ENCODE peak calls at places on chromosome 7, in four cellular contexts. K is neural progenitor cell, T is testis, F is upper lobe of right lung. H is an unnamed sample.

GRCh38 chr7:123184271-123184670 is 15.5 kb downstream of the SLC13A1 start:
- DNase-seq in K (no peak), T (no peak), F (no peak), H (no peak)

GRCh38 chr7:17299477-17299991 is 1.1 kb downstream of the AHR start:
- DNase-seq in K (no peak), T (peak; percentile 34), F (no peak), H (peak; percentile 6)

GRCh38 chr7:82810558-82811259 is 352.0 kb downstream of the PCLO start:
- DNase-seq in K (peak; percentile 78), T (peak; percentile 40), F (no peak), H (peak; percentile 76)

GRCh38 chr7:20574784-20575757 is 40.4 kb upstream of the ABCB5 start:
- DNase-seq in K (no peak), T (no peak), F (no peak), H (no peak)

GRCh38 chr7:6479067-6479466 is 31.3 kb upstream of the DAGLB start:
- DNase-seq in K (no peak), T (no peak), F (no peak), H (no peak)

GRCh38 chr7:150969483-150969874 is 8.6 kb downstream of the KCNH2 start:
- DNase-seq in K (no peak), T (peak; percentile 76), F (no peak), H (no peak)

GRCh38 chr7:12623223-12623622 is 52.7 kb downstream of the SCIN start:
- DNase-seq in K (no peak), T (no peak), F (no peak), H (no peak)

GRCh38 chr7:139589474-139589873 is 66.0 kb downstream of the CLEC2L start:
- DNase-seq in K (no peak), T (peak; percentile 8), F (no peak), H (no peak)

GRCh38 chr7:27112960-27113949 is 10.8 kb upstream of the HOXA2 start:
- DNase-seq in K (peak; percentile 68), T (no peak), F (no peak), H (peak; percentile 37)

GRCh38 chr7:18855796-18856195 is 261.6 kb downstream of the TWIST1 start:
- DNase-seq in K (no peak), T (no peak), F (no peak), H (no peak)

GRCh38 chr7:97133166-97133565 is 15.7 kb downstream of the SDHAF3 start:
- DNase-seq in K (peak; percentile 9), T (no peak), F (no peak), H (no peak)

GRCh38 chr7:112487938-112488575 is 7.3 kb downstream of the LSMEM1 start:
- DNase-seq in K (no peak), T (no peak), F (no peak), H (no peak)

GRCh38 chr7:41047192-41047591 is 655.7 kb downstream of the INHBA start:
- DNase-seq in K (no peak), T (no peak), F (no peak), H (peak; percentile 14)

GRCh38 chr7:100779359-100779758 is 46.0 kb downstream of the ZAN start:
- DNase-seq in K (peak; percentile 36), T (no peak), F (no peak), H (no peak)

GRCh38 chr7:138606251-138606650 is 94.9 kb downstream of the SVOPL start:
- DNase-seq in K (no peak), T (no peak), F (no peak), H (no peak)

GRCh38 chr7:79984210-79984609 is 150.4 kb upstream of the GNAI1 start:
- DNase-seq in K (no peak), T (no peak), F (no peak), H (no peak)

GRCh38 chr7:115600196-115600595 is 430.4 kb downstream of the TFEC start:
- DNase-seq in K (no peak), T (no peak), F (no peak), H (no peak)

GRCh38 chr7:80736371-80736770 is 97.9 kb downstream of the CD36 start:
- DNase-seq in K (no peak), T (no peak), F (no peak), H (no peak)

GRCh38 chr7:141884544-141885227 is 31.5 kb upstream of the OR9A4 start:
- DNase-seq in K (no peak), T (no peak), F (no peak), H (no peak)

GRCh38 chr7:133980794-133981193 is 146.3 kb upstream of the LRGUK start:
- DNase-seq in K (no peak), T (no peak), F (no peak), H (no peak)

GRCh38 chr7:35754741-35755140 is 46.1 kb upstream of the SEPTIN7 start:
- DNase-seq in K (no peak), T (no peak), F (no peak), H (no peak)

GRCh38 chr7:35757574-35757973 is 43.3 kb upstream of the SEPTIN7 start:
- DNase-seq in K (no peak), T (no peak), F (no peak), H (no peak)

GRCh38 chr7:35752727-35753126 is 48.1 kb upstream of the SEPTIN7 start:
- DNase-seq in K (no peak), T (no peak), F (no peak), H (no peak)

GRCh38 chr7:35755711-35756110 is 45.1 kb upstream of the SEPTIN7 start:
- DNase-seq in K (no peak), T (no peak), F (no peak), H (peak; percentile 48)

GRCh38 chr7:35753761-35754603 is 46.9 kb upstream of the SEPTIN7 start:
- DNase-seq in K (no peak), T (peak; percentile 55), F (no peak), H (no peak)
- TF ChIP-seq CTCF in K (no peak), T (no peak), F (no peak), H (no peak)

DNA sequence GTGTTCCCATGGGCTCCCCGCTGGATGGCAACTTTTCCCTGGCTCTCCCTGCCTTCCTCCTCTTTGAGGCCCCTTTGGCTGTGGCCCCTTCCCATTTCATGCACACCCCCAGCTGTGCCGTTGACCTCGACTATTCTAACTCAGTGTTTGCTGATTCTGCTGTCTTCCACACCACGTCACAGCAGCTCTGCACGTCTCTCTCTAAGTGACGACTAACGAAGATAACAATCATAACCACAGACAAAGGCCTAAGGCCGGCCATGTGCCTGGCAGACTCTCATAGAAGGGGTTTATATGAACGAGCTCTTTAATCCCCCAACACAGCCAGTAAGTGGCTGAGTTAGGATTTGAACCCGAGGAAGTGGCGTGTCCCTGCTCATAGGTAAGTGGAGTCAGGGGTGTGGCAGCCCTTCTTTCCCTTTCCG is 151.5 kb upstream of the SHH start:
- DNase-seq in K (no peak), T (no peak), F (no peak), H (no peak)
- H3K4me1 ChIP-seq in K (no peaks in the 10 kb centered on the region), T (no peaks in the 10 kb centered on the region), F (no peaks in the 10 kb centered on the region), H (no peaks in the 10 kb centered on the region)

GRCh38 chr7:45407730-45408406 is 166.3 kb upstream of the ADCY1 start:
- DNase-seq in K (peak; percentile 56), T (no peak), F (no peak), H (peak; percentile 61)

GRCh38 chr7:45410893-45411292 is 163.3 kb upstream of the ADCY1 start:
- DNase-seq in K (no peak), T (no peak), F (no peak), H (no peak)

GRCh38 chr7:45413419-45413818 is 160.7 kb upstream of the ADCY1 start:
- DNase-seq in K (no peak), T (no peak), F (no peak), H (no peak)

GRCh38 chr7:45404622-45405021 is 169.5 kb upstream of the ADCY1 start:
- DNase-seq in K (no peak), T (no peak), F (no peak), H (no peak)

DNA sequence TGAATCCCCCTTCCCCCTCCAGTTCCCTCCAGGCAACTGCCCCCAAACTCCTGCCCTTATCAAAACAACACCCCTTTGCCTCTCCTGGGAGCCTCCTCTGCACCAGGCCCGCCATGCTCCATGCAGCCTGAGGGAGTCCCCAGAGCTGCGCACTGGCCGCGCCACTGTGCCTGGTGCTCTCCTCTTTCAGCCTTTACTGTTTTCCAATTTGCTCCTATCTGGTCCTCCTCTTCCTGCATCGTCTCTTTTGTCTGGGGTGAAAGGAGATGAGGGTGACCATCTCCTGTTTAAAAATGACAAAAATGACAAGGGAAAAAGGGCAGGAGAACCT is 165.8 kb upstream of the ADCY1 start:
- DNase-seq in K (no peak), T (no peak), F (no peak), H (no peak)
- H3K27ac ChIP-seq in K (no peak overlapping the region), T (no peak overlapping the region), F (no peak overlapping the region), H (no peak overlapping the region)

GRCh38 chr7:25215694-25216335 is 12.5 kb downstream of the NPVF start:
- DNase-seq in K (no peak), T (no peak), F (no peak), H (no peak)
- TF ChIP-seq CTCF in K (no peak), T (no peak), F (no peak), H (peak; percentile 7)

GRCh38 chr7:43291789-43292188 is 179.3 kb downstream of the HECW1 start:
- DNase-seq in K (no peak), T (no peak), F (no peak), H (no peak)
- H3K4me1 ChIP-seq in K (peaks cover 61% of the 10 kb centered on the region), T (no peaks in the 10 kb centered on the region), F (no peaks in the 10 kb centered on the region), H (no peaks in the 10 kb centered on the region)

GRCh38 chr7:92723978-92724377 is 112.4 kb downstream of the CDK6 start:
- DNase-seq in K (peak; percentile 47), T (no peak), F (no peak), H (no peak)
- H3K27ac ChIP-seq in K (no peak overlapping the region), T (no peak overlapping the region), F (peak overlapping the region; percentile 44), H (no peak overlapping the region)

GRCh38 chr7:120332433-120332832 is 59.5 kb downstream of the KCND2 start:
- DNase-seq in K (no peak), T (no peak), F (no peak), H (no peak)

GRCh38 chr7:120334475-120334874 is 61.5 kb downstream of the KCND2 start:
- DNase-seq in K (no peak), T (no peak), F (no peak), H (no peak)

GRCh38 chr7:120337308-120337907 is 64.4 kb downstream of the KCND2 start:
- DNase-seq in K (peak; percentile 42), T (no peak), F (no peak), H (peak; percentile 35)
- TF ChIP-seq CTCF in K (peak; percentile 79), T (peak; percentile 60), F (peak; percentile 47), H (peak; percentile 51)

GRCh38 chr7:50339990-50340500 is 35.5 kb downstream of the IKZF1 start:
- DNase-seq in K (no peak), T (no peak), F (no peak), H (no peak)
- H3K4me1 ChIP-seq in K (no peaks in the 10 kb centered on the region), T (no peaks in the 10 kb centered on the region), F (no peaks in the 10 kb centered on the region), H (no peaks in the 10 kb centered on the region)